ENCODE peak calls at places on chromosomes 1 and 21, in ten cellular contexts. N, C, U, H, Z, B, K, X, E and V are unnamed samples.
A peak's percentile ranks its signal among the peaks of the same experiment; 100 is the strongest.

GRCh38 chr1:116503535-116504307 is 67.1 kb downstream of the CD58 start:
- DNase-seq in Z (peak; percentile 82), X (no peak), U (peak; percentile 43), H (no peak), K (no peak), E (no peak), B (no peak), C (no peak), N (no peak), V (no peak)

GRCh38 chr1:244349581-244350001 is 102.1 kb downstream of the ADSS2 start:
- DNase-seq in E (no peak), Z (peak; percentile 25), U (no peak), X (no peak), C (no peak), K (no peak), H (peak; percentile 64), B (peak; percentile 55), N (no peak), V (no peak)

GRCh38 chr1:98749152-98749756 is 87.7 kb downstream of the SNX7 start:
- DNase-seq in U (no peak), K (no peak), C (no peak), N (no peak), E (no peak), X (no peak), B (peak; percentile 18), Z (peak; percentile 29), H (peak; percentile 51), V (no peak)

GRCh38 chr1:175894543-175894942 is 151.1 kb upstream of the TNR start:
- DNase-seq in C (no peak), K (no peak), X (no peak), B (no peak), E (no peak), N (no peak), U (no peak), H (no peak), Z (peak; percentile 53), V (no peak)

GRCh38 chr1:9476790-9477463 is 62.3 kb upstream of the SLC25A33 start:
- DNase-seq in Z (no peak), N (peak; percentile 57), X (no peak), K (no peak), B (peak; percentile 62), H (peak; percentile 79), C (no peak), U (no peak), E (no peak), V (no peak)

GRCh38 chr1:66916320-66916719 is 8.3 kb downstream of the DNAI4 start:
- DNase-seq in U (no peak), N (peak; percentile 29), H (no peak), K (no peak), E (no peak), Z (peak; percentile 97), C (no peak), X (no peak), B (no peak), V (no peak)

GRCh38 chr1:231324660-231325059 is 13.0 kb downstream of the EXOC8 start:
- DNase-seq in B (no peak), Z (no peak), C (no peak), N (no peak), X (no peak), U (no peak), E (no peak), K (no peak), H (no peak), V (no peak)

GRCh38 chr1:78323311-78323710 is 167.5 kb upstream of the PTGFR start:
- DNase-seq in Z (no peak), N (no peak), H (peak; percentile 31), E (no peak), B (no peak), X (no peak), K (no peak), U (no peak), C (no peak), V (no peak)

GRCh38 chr1:214216031-214216430 is 64.9 kb upstream of the SMYD2 start:
- DNase-seq in Z (no peak), N (no peak), U (no peak), C (no peak), E (no peak), H (no peak), K (no peak), X (no peak), B (no peak), V (no peak)

GRCh38 chr1:206507395-206508129 is at the start of gene RASSF5:
- DNase-seq in H (peak; percentile 71), K (peak; percentile 59), N (peak; percentile 76), C (peak; percentile 73), B (peak; percentile 71), E (peak; percentile 19), X (peak; percentile 57), U (peak; percentile 74), Z (peak; percentile 70), V (no peak)

GRCh38 chr1:164868990-164869389 is 310.0 kb downstream of the PBX1 start:
- DNase-seq in K (no peak), U (no peak), X (no peak), E (no peak), N (no peak), B (no peak), H (no peak), Z (no peak), C (no peak), V (no peak)

GRCh38 chr1:63918395-63918945 is 144.7 kb downstream of the ROR1 start:
- DNase-seq in E (no peak), B (no peak), H (no peak), Z (no peak), U (no peak), K (no peak), C (no peak), N (no peak), X (no peak), V (no peak)

GRCh38 chr1:35883681-35884155 is 709 bp downstream of the AGO1 start:
- DNase-seq in Z (no peak), B (peak; percentile 84), N (peak; percentile 71), H (peak; percentile 35), E (no peak), K (no peak), U (peak; percentile 51), C (peak; percentile 79), X (peak; percentile 81), V (no peak)

GRCh38 chr1:212595787-212596714 is 12.5 kb upstream of the ATF3 start:
- DNase-seq in E (peak; percentile 74), X (peak; percentile 55), U (no peak), B (peak; percentile 75), N (no peak), K (peak; percentile 23), H (peak; percentile 99), C (peak; percentile 26), Z (peak; percentile 96), V (peak; percentile 88)

GRCh38 chr1:63976006-63976405 is 202.2 kb downstream of the ROR1 start:
- DNase-seq in K (no peak), U (no peak), E (no peak), X (no peak), H (no peak), B (no peak), C (no peak), N (no peak), Z (no peak), V (no peak)

GRCh38 chr1:156961709-156962108 is 41.3 kb downstream of the LRRC71 start:
- DNase-seq in Z (peak; percentile 43), U (no peak), N (peak; percentile 8), K (peak; percentile 6), H (peak; percentile 56), B (no peak), X (no peak), E (no peak), C (peak; percentile 35), V (no peak)

GRCh38 chr1:156749429-156750118 is 1.9 kb downstream of the HDGF start:
- DNase-seq in U (no peak), K (no peak), B (no peak), X (no peak), C (no peak), E (no peak), N (peak; percentile 17), Z (peak; percentile 62), H (peak; percentile 36), V (no peak)

GRCh38 chr1:243501002-243501401 is 245.2 kb downstream of the SDCCAG8 start:
- DNase-seq in X (no peak), B (no peak), N (no peak), H (peak; percentile 86), E (no peak), U (no peak), K (no peak), C (no peak), Z (no peak), V (no peak)

GRCh38 chr21:37220433-37220980 is 46.6 kb downstream of the VPS26C start:
- DNase-seq in N (no peak), C (no peak), B (peak; percentile 69), X (peak; percentile 38), U (no peak), Z (peak; percentile 92), H (peak; percentile 71), E (no peak), K (no peak), V (no peak)